ENCODE peak calls at places on chromosomes 6 and 20, in six cellular contexts. One of them, this sample, is unnamed.

GRCh38 chr6:1770435-1770843 is 160.7 kb downstream of the FOXC1 start:
- DNase-seq in body of pancreas: no peak
- DNase-seq in fibroblast of lung: no peak
- DNase-seq in OCI-LY7: no peak
- DNase-seq in mucosa of descending colon: no peak
- DNase-seq in DND-41: peak; percentile 32
- DNase-seq in this sample: peak; percentile 38

GRCh38 chr6:9516207-9516606 is 898.7 kb downstream of the TFAP2A start:
- DNase-seq in body of pancreas: no peak
- DNase-seq in fibroblast of lung: peak; percentile 64
- DNase-seq in OCI-LY7: no peak
- DNase-seq in mucosa of descending colon: no peak
- DNase-seq in DND-41: no peak
- DNase-seq in this sample: no peak

GRCh38 chr20:51220293-51220706 is 197.4 kb upstream of the KCNG1 start:
- DNase-seq in body of pancreas: peak; percentile 14
- DNase-seq in fibroblast of lung: peak; percentile 3
- DNase-seq in OCI-LY7: peak; percentile 24
- DNase-seq in mucosa of descending colon: peak; percentile 67
- DNase-seq in DND-41: peak; percentile 33
- DNase-seq in this sample: no peak

GRCh38 chr6:160347259-160348208 is 644 bp upstream of the SLC22A3 start:
- DNase-seq in body of pancreas: no peak
- DNase-seq in fibroblast of lung: no peak
- DNase-seq in OCI-LY7: no peak
- DNase-seq in mucosa of descending colon: peak; percentile 69
- DNase-seq in DND-41: no peak
- DNase-seq in this sample: no peak

GRCh38 chr6:156434049-156434794 is 343.0 kb upstream of the ARID1B start:
- DNase-seq in body of pancreas: no peak
- DNase-seq in fibroblast of lung: no peak
- DNase-seq in OCI-LY7: no peak
- DNase-seq in mucosa of descending colon: no peak
- DNase-seq in DND-41: no peak
- DNase-seq in this sample: no peak

GRCh38 chr6:12152023-12152960 is 137.9 kb upstream of the EDN1 start:
- DNase-seq in body of pancreas: no peak
- DNase-seq in fibroblast of lung: no peak
- DNase-seq in OCI-LY7: no peak
- DNase-seq in mucosa of descending colon: no peak
- DNase-seq in DND-41: no peak
- DNase-seq in this sample: no peak

GRCh38 chr6:17630511-17631073 is 30.5 kb downstream of the FAM8A1 start:
- DNase-seq in body of pancreas: no peak
- DNase-seq in fibroblast of lung: peak; percentile 38
- DNase-seq in OCI-LY7: no peak
- DNase-seq in mucosa of descending colon: no peak
- DNase-seq in DND-41: no peak
- DNase-seq in this sample: no peak

GRCh38 chr6:47004458-47004857 is 37.7 kb downstream of the ADGRF1 start:
- DNase-seq in body of pancreas: no peak
- DNase-seq in fibroblast of lung: no peak
- DNase-seq in OCI-LY7: no peak
- DNase-seq in mucosa of descending colon: no peak
- DNase-seq in DND-41: no peak
- DNase-seq in this sample: no peak

GRCh38 chr6:1386310-1386709 is 3.1 kb upstream of the FOXF2 start:
- DNase-seq in body of pancreas: no peak
- DNase-seq in fibroblast of lung: no peak
- DNase-seq in OCI-LY7: no peak
- DNase-seq in mucosa of descending colon: no peak
- DNase-seq in DND-41: no peak
- DNase-seq in this sample: no peak

GRCh38 chr20:16617056-16617455 is 43.8 kb upstream of the KIF16B start:
- DNase-seq in body of pancreas: no peak
- DNase-seq in fibroblast of lung: peak; percentile 14
- DNase-seq in OCI-LY7: no peak
- DNase-seq in mucosa of descending colon: no peak
- DNase-seq in DND-41: no peak
- DNase-seq in this sample: no peak

GRCh38 chr6:147651249-147652063 is 143.0 kb downstream of the SAMD5 start:
- DNase-seq in body of pancreas: peak; percentile 15
- DNase-seq in fibroblast of lung: peak; percentile 82
- DNase-seq in OCI-LY7: no peak
- DNase-seq in mucosa of descending colon: peak; percentile 35
- DNase-seq in DND-41: no peak
- DNase-seq in this sample: no peak

GRCh38 chr6:139852484-139853140 is 478.2 kb upstream of the CITED2 start:
- DNase-seq in body of pancreas: no peak
- DNase-seq in fibroblast of lung: peak; percentile 51
- DNase-seq in OCI-LY7: no peak
- DNase-seq in mucosa of descending colon: no peak
- DNase-seq in DND-41: no peak
- DNase-seq in this sample: no peak

GRCh38 chr6:33752139-33753015 is 5.7 kb upstream of the IP6K3 start:
- DNase-seq in body of pancreas: no peak
- DNase-seq in fibroblast of lung: no peak
- DNase-seq in OCI-LY7: no peak
- DNase-seq in mucosa of descending colon: peak; percentile 82
- DNase-seq in DND-41: peak; percentile 57
- DNase-seq in this sample: no peak

GRCh38 chr6:341914-342831 is 49.4 kb upstream of the IRF4 start:
- DNase-seq in body of pancreas: no peak
- DNase-seq in fibroblast of lung: no peak
- DNase-seq in OCI-LY7: no peak
- DNase-seq in mucosa of descending colon: no peak
- DNase-seq in DND-41: no peak
- DNase-seq in this sample: no peak

GRCh38 chr20:44537993-44538392 is 16.1 kb upstream of the SERINC3 start:
- DNase-seq in body of pancreas: no peak
- DNase-seq in fibroblast of lung: peak; percentile 46
- DNase-seq in OCI-LY7: no peak
- DNase-seq in mucosa of descending colon: no peak
- DNase-seq in DND-41: no peak
- DNase-seq in this sample: no peak

GRCh38 chr6:163392533-163392932 is 22.0 kb upstream of the QKI start:
- DNase-seq in body of pancreas: peak; percentile 72
- DNase-seq in fibroblast of lung: peak; percentile 61
- DNase-seq in OCI-LY7: no peak
- DNase-seq in mucosa of descending colon: no peak
- DNase-seq in DND-41: no peak
- DNase-seq in this sample: no peak

GRCh38 chr6:42448906-42449659 is 2.6 kb downstream of the TRERF1 start:
- DNase-seq in body of pancreas: no peak
- DNase-seq in fibroblast of lung: peak; percentile 21
- DNase-seq in OCI-LY7: no peak
- DNase-seq in mucosa of descending colon: no peak
- DNase-seq in DND-41: no peak
- DNase-seq in this sample: no peak

GRCh38 chr6:42450314-42451145 is 1.2 kb downstream of the TRERF1 start:
- DNase-seq in body of pancreas: no peak
- DNase-seq in fibroblast of lung: peak; percentile 28
- DNase-seq in OCI-LY7: peak; percentile 11
- DNase-seq in mucosa of descending colon: no peak
- DNase-seq in DND-41: no peak
- DNase-seq in this sample: no peak

GRCh38 chr6:42451146-42451594 is 556 bp downstream of the TRERF1 start:
- DNase-seq in body of pancreas: no peak
- DNase-seq in fibroblast of lung: peak; percentile 72
- DNase-seq in OCI-LY7: no peak
- DNase-seq in mucosa of descending colon: peak; percentile 39
- DNase-seq in DND-41: no peak
- DNase-seq in this sample: no peak

GRCh38 chr6:42448391-42448790 is 3.3 kb downstream of the TRERF1 start:
- DNase-seq in body of pancreas: no peak
- DNase-seq in fibroblast of lung: no peak
- DNase-seq in OCI-LY7: no peak
- DNase-seq in mucosa of descending colon: no peak
- DNase-seq in DND-41: no peak
- DNase-seq in this sample: no peak

DNA sequence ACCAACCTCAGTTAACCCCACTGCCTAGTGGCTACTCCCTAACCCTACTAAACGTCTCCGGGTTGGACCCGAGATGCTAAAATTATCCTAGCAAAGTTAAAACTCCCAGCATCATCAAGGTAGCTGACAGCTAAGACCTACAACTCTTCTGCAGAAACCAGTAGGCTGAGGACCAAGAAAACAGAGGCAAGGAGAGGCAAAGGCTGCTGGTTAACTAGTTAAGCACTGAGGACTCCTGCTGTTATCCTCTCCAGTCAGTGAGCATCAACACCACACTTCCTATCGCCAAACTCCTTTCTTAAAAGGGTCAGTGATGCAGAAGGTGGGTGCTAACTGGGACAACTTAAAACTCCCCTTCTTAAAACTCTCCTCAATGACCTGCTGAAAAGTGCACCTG is 1.8 kb downstream of the TRERF1 start:
- DNase-seq in body of pancreas: no peak
- DNase-seq in fibroblast of lung: peak; percentile 41
- DNase-seq in OCI-LY7: no peak
- DNase-seq in mucosa of descending colon: no peak
- DNase-seq in DND-41: no peak
- DNase-seq in this sample: no peak
- H3K4me3 ChIP-seq in body of pancreas: no peak overlapping the region
- H3K4me3 ChIP-seq in fibroblast of lung: peak overlapping the region; percentile 91
- H3K4me3 ChIP-seq in OCI-LY7: peak overlapping the region; percentile 80
- H3K4me3 ChIP-seq in mucosa of descending colon: no peak overlapping the region
- H3K4me3 ChIP-seq in DND-41: no peak overlapping the region
- H3K4me3 ChIP-seq in this sample: no peak overlapping the region

DNA sequence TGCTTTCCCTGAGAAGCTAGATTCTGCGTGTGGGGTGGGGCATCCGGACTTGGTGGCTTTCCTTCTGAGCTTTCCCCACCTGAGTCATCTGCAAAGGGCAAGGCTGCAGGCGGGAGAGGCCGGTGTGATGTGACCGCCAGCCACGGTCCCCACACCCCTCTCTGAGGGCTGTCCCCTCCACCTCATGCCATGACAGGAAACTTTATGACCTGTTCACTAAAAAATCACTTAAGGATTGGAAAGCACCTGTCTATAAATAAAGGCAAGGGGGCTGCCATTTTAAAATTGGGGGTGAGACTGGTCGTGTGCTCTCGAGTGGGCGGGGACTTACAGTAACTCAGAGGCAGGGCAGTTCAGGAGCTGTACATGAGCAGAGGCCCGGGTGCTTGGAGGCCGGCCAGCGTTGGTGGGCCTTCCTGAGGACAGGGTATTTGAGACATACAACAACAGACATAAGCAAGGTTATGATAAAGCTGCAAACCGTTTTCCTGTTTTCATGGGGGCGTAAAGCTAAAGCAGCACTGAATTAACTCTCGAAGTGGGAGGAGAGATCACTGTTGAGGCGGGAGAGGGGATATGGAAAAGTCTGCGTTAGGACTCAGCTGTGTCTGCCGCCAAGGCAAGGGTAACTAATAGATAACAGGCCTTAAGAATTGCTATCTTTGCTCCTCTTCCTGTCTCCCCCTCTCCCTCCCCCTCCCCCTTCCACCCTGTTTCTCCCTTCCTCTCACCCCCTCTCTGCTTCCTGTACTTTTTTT is 16.1 kb upstream of the SERPINB1 start:
- DNase-seq in body of pancreas: no peak
- DNase-seq in fibroblast of lung: peak; percentile 70
- DNase-seq in OCI-LY7: peak; percentile 70
- DNase-seq in mucosa of descending colon: peak; percentile 50
- DNase-seq in DND-41: peak; percentile 66
- DNase-seq in this sample: peak; percentile 69
- H3K4me3 ChIP-seq in body of pancreas: no peak overlapping the region
- H3K4me3 ChIP-seq in fibroblast of lung: no peak overlapping the region
- H3K4me3 ChIP-seq in OCI-LY7: peak overlapping the region; percentile 39
- H3K4me3 ChIP-seq in mucosa of descending colon: no peak overlapping the region
- H3K4me3 ChIP-seq in DND-41: no peak overlapping the region
- H3K4me3 ChIP-seq in this sample: no peak overlapping the region

GRCh38 chr20:64119681-64120341 is 12.4 kb upstream of the NPBWR2 start:
- DNase-seq in body of pancreas: peak; percentile 10
- DNase-seq in fibroblast of lung: peak; percentile 4
- DNase-seq in OCI-LY7: peak; percentile 16
- DNase-seq in mucosa of descending colon: no peak
- DNase-seq in DND-41: no peak
- DNase-seq in this sample: no peak
- H3K4me3 ChIP-seq in body of pancreas: no peak overlapping the region
- H3K4me3 ChIP-seq in fibroblast of lung: no peak overlapping the region
- H3K4me3 ChIP-seq in OCI-LY7: peak overlapping the region; percentile 29
- H3K4me3 ChIP-seq in mucosa of descending colon: no peak overlapping the region
- H3K4me3 ChIP-seq in DND-41: no peak overlapping the region
- H3K4me3 ChIP-seq in this sample: no peak overlapping the region

GRCh38 chr20:21104921-21105320 is 1.2 kb downstream of the LINC00237 start:
- DNase-seq in body of pancreas: no peak
- DNase-seq in fibroblast of lung: no peak
- DNase-seq in OCI-LY7: no peak
- DNase-seq in mucosa of descending colon: no peak
- DNase-seq in DND-41: no peak
- DNase-seq in this sample: no peak

GRCh38 chr20:21104466-21104761 is 1.7 kb downstream of the LINC00237 start:
- DNase-seq in body of pancreas: no peak
- DNase-seq in fibroblast of lung: no peak
- DNase-seq in OCI-LY7: no peak
- DNase-seq in mucosa of descending colon: no peak
- DNase-seq in DND-41: no peak
- DNase-seq in this sample: no peak

GRCh38 chr20:21102252-21102609 is 3.9 kb downstream of the LINC00237 start:
- DNase-seq in body of pancreas: no peak
- DNase-seq in fibroblast of lung: no peak
- DNase-seq in OCI-LY7: no peak
- DNase-seq in mucosa of descending colon: no peak
- DNase-seq in DND-41: no peak
- DNase-seq in this sample: no peak

GRCh38 chr20:21102691-21103311 is 3.4 kb downstream of the LINC00237 start:
- DNase-seq in body of pancreas: peak; percentile 56
- DNase-seq in fibroblast of lung: no peak
- DNase-seq in OCI-LY7: peak; percentile 37
- DNase-seq in mucosa of descending colon: peak; percentile 71
- DNase-seq in DND-41: no peak
- DNase-seq in this sample: peak; percentile 60

DNA sequence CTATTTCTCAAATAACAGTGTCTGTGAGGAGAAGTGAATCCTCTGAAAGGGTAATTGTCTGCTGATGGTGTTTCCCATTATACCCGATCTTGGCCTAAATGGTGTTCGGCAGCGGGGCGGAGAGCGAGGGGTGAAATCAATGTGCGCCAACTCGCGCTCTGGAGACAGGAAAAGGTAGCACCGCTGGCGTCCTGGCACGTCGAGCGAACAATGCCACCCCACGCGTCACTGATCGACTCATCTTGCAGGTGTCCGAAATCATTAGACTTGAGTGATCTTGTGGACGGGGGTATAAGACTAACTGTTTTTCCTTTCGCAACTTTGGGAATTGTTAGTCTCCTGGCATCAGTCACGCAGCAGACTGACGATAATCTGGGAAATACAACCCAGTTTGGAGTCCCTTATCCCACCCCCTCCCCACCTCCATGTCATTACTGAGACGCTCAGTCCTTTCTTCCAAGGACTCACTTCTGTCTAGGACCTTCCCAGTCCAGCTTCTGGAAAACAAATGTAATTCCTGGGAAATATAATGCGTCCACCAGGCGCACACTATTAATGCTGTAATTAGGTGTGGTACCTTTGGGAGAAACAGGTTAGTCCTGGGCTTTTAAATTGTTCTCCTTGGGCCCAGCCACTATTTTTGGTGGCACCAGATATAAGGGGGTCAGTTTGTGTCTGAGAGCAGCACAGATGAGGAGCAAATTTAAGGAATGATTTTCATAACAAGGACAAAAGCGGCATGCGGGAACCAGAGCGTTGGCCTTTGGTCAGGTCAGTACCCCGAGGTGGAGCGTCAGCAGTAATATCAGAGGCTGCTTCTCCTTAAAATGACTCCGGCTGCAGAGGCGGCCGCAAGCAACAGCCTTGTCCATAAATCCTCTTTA is 2.3 kb downstream of the LINC00237 start:
- DNase-seq in body of pancreas: no peak
- DNase-seq in fibroblast of lung: no peak
- DNase-seq in OCI-LY7: no peak
- DNase-seq in mucosa of descending colon: no peak
- DNase-seq in DND-41: no peak
- DNase-seq in this sample: no peak
- H3K4me3 ChIP-seq in body of pancreas: no peak overlapping the region
- H3K4me3 ChIP-seq in fibroblast of lung: no peak overlapping the region
- H3K4me3 ChIP-seq in OCI-LY7: no peak overlapping the region
- H3K4me3 ChIP-seq in mucosa of descending colon: no peak overlapping the region
- H3K4me3 ChIP-seq in DND-41: no peak overlapping the region
- H3K4me3 ChIP-seq in this sample: no peak overlapping the region

This sample was measured in Jurkat, Clone E6-1.